ENCODE peak calls at places on chromosomes 2 and 18, in six cellular contexts. K, U, Q, E, O and V are unnamed samples.

GRCh38 chr2:241569831-241570281 is 11.3 kb downstream of the BOK start:
- DNase-seq in K (no peak), U (no peak), Q (no peak), E (no peak), O (no peak), V (no peak)

GRCh38 chr2:109516445-109517117 is 97.2 kb downstream of the SEPTIN10 start:
- DNase-seq in K (no peak), U (peak), Q (peak), E (no peak), O (peak), V (no peak)

GRCh38 chr18:53944721-53945120 is 279.7 kb downstream of the MBD2 start:
- DNase-seq in K (no peak), U (no peak), Q (no peak), E (no peak), O (no peak), V (no peak)

GRCh38 chr18:63084220-63084619 is 235.3 kb downstream of the BCL2 start:
- DNase-seq in K (no peak), U (no peak), Q (no peak), E (no peak), O (no peak), V (no peak)

GRCh38 chr2:154670083-154670482 is 28.4 kb upstream of the KCNJ3 start:
- DNase-seq in K (no peak), U (no peak), Q (no peak), E (no peak), O (no peak), V (no peak)

GRCh38 chr18:3666526-3667254 is 216.7 kb downstream of the TGIF1 start:
- DNase-seq in K (no peak), U (no peak), Q (no peak), E (no peak), O (no peak), V (no peak)

GRCh38 chr2:85924522-85924921 is 35.7 kb upstream of the ST3GAL5 start:
- DNase-seq in K (no peak), U (no peak), Q (no peak), E (peak), O (peak), V (no peak)

GRCh38 chr2:236613607-236614006 is 44.0 kb downstream of the ACKR3 start:
- DNase-seq in K (no peak), U (no peak), Q (no peak), E (no peak), O (no peak), V (no peak)

GRCh38 chr2:230230087-230230486 is 4.6 kb downstream of the SP140 start:
- DNase-seq in K (no peak), U (no peak), Q (no peak), E (peak), O (peak), V (no peak)

GRCh38 chr18:3346487-3346886 is 84.6 kb downstream of the MYL12B start:
- DNase-seq in K (no peak), U (no peak), Q (no peak), E (no peak), O (no peak), V (no peak)

GRCh38 chr2:60000681-60001080 is 552.8 kb downstream of the BCL11A start:
- DNase-seq in K (no peak), U (no peak), Q (no peak), E (peak), O (no peak), V (no peak)

GRCh38 chr2:166197446-166197845 is 69.6 kb upstream of the SCN1A start:
- DNase-seq in K (no peak), U (no peak), Q (no peak), E (peak), O (peak), V (no peak)

GRCh38 chr2:124193706-124194105 is 168.6 kb downstream of the CNTNAP5 start:
- DNase-seq in K (no peak), U (no peak), Q (no peak), E (no peak), O (no peak), V (no peak)

GRCh38 chr2:216765810-216766259 is 70.5 kb upstream of the IGFBP5 start:
- DNase-seq in K (no peak), U (no peak), Q (no peak), E (no peak), O (no peak), V (no peak)

GRCh38 chr2:189819297-189819704 is 35.1 kb downstream of the PMS1 start:
- DNase-seq in K (no peak), U (no peak), Q (no peak), E (peak), O (peak), V (no peak)

GRCh38 chr18:22307528-22307927 is 110.2 kb downstream of the CTAGE1 start:
- DNase-seq in K (no peak), U (no peak), Q (no peak), E (no peak), O (no peak), V (no peak)

GRCh38 chr2:903223-903900 is 47.3 kb upstream of the SNTG2 start:
- DNase-seq in K (no peak), U (no peak), Q (no peak), E (no peak), O (peak), V (no peak)

GRCh38 chr2:204114294-204114693 is 177.7 kb downstream of the ICOS start:
- DNase-seq in K (no peak), U (no peak), Q (no peak), E (no peak), O (no peak), V (no peak)

GRCh38 chr2:61149074-61149473 is 12.9 kb upstream of the C2orf74 start:
- DNase-seq in K (no peak), U (no peak), Q (no peak), E (no peak), O (no peak), V (no peak)

GRCh38 chr2:61151434-61151833 is 10.6 kb upstream of the C2orf74 start:
- DNase-seq in K (no peak), U (no peak), Q (no peak), E (peak), O (peak), V (no peak)

GRCh38 chr2:61144697-61145268 is 17.2 kb upstream of the C2orf74 start:
- DNase-seq in K (peak), U (peak), Q (peak), E (peak), O (peak), V (peak)

GRCh38 chr2:61141151-61141550 is 20.8 kb upstream of the C2orf74 start:
- DNase-seq in K (no peak), U (no peak), Q (no peak), E (no peak), O (no peak), V (no peak)

GRCh38 chr2:61145990-61146389 is 16.0 kb upstream of the C2orf74 start:
- DNase-seq in K (no peak), U (no peak), Q (no peak), E (no peak), O (no peak), V (no peak)
- H3K4me3 ChIP-seq in K (no peak), U (no peak), Q (no peak), E (no peak), O (no peak), V (no peak)

DNA sequence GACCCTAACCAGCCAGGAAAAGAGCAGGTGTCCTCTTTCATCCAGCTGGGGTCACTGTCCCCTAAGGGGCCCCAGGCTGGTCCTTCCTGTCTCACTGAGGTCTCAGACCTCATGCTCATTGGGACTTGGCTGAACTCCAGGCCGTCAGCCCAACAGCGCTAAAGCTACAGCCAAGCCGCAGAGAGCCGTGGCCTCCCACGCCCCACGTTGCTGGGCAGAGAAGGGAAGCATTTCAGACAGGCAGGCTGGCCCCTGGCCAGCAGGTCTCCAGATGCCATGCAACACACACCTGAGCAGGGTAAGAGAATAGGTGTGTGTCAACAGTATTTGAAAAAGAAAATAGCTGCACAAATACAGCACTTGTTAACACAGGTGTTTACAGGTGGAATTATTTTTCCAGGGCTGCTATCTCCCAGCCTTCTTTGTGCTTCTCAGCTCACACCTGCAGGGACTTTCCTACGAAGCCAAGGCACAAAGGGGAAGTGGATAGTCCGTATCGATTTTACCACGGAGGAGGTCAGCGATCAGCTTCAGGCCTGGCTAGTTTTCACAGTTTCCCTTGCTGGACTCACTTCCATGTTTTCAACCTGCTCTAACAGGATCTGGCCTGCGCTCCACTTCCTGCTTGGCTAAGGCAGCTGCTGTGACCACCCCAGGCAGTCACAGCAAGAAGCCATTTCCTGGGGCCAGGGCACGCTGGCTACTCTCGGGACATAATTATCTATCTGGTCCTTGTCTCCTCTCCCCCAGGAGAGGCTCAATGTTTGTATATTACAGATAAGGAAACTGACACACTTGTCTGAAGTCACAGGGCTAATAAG is 156.1 kb upstream of the ID2 start:
- DNase-seq in K (no peak), U (peak), Q (peak), E (no peak), O (peak), V (peak)
- H3K4me3 ChIP-seq in K (no peak), U (no peak), Q (no peak), E (no peak), O (no peak), V (no peak)

DNA sequence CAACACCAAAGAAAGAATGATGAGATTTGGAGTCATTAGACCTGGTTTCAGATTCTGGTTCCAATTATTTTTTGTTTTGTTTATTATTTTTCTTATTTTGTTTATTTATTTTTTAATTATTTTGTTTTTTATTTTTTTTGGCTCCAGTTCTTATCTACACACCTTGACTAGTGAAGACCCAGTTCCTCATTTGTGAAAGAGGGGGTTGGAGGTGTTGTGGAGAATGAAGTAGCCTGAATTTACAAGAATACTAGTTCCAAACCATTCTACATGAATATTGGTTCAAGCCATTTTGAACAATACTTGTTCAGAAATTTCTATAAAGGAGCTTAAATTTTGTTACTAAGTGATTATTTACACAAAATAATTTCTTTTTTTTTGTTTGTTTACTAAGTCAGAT is 6.9 kb upstream of the KCNJ13 start:
- DNase-seq in K (no peak), U (no peak), Q (no peak), E (no peak), O (no peak), V (no peak)
- H3K4me3 ChIP-seq in K (no peak), U (no peak), Q (no peak), E (no peak), O (no peak), V (no peak)

GRCh38 chr2:120892967-120893667 is 157.4 kb downstream of the GLI2 start:
- DNase-seq in K (no peak), U (no peak), Q (no peak), E (peak), O (peak), V (no peak)

GRCh38 chr2:120892271-120892966 is 156.8 kb downstream of the GLI2 start:
- DNase-seq in K (no peak), U (no peak), Q (no peak), E (no peak), O (no peak), V (no peak)

GRCh38 chr2:120896126-120896525 is 160.5 kb downstream of the GLI2 start:
- DNase-seq in K (no peak), U (no peak), Q (no peak), E (no peak), O (no peak), V (no peak)

GRCh38 chr2:120894936-120895335 is 159.3 kb downstream of the GLI2 start:
- DNase-seq in K (no peak), U (no peak), Q (no peak), E (no peak), O (no peak), V (no peak)

DNA sequence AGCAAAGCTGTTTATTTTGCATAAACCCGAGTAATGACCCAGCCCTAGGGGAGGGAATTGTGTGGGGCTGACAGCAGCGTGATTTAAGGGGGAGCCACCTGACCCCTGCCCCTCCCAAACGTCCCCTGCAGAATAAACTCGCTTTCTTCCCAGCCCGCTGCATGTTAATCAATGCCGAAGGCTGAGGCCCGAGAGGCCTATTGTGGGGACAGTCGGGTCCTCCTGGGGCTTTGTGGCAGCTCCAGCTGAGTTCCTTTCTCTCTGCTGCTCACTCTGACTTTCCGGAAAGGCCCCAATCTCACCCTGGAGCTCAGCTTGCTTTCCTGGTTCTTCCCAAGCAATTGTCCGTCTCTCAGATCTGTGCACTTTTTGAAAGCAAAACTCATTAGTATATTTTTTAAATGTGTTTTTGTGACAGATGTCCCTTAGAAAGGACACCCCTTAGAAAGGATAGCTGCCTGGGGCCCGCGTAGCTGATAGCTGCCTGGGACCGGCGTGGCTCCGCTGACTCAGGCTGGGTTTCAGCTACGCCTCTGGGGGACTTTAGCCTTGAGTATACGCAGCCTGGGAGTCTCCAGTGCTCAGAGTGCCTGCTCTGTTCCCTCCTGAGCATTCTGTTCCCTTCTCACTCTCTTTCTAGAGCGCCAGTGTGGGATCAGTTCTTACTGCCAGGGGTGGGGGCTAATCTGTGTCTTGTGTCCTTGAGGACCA is 158.4 kb downstream of the GLI2 start:
- DNase-seq in K (no peak), U (no peak), Q (no peak), E (no peak), O (no peak), V (no peak)
- H3K4me3 ChIP-seq in K (no peak), U (no peak), Q (no peak), E (no peak), O (no peak), V (no peak)

GRCh38 chr2:219452361-219453317 is 18.0 kb downstream of the SPEG start:
- DNase-seq in K (peak), U (no peak), Q (no peak), E (peak), O (peak), V (no peak)
- H3K4me3 ChIP-seq in K (no peak), U (no peak), Q (peak), E (peak), O (no peak), V (no peak)

DNA sequence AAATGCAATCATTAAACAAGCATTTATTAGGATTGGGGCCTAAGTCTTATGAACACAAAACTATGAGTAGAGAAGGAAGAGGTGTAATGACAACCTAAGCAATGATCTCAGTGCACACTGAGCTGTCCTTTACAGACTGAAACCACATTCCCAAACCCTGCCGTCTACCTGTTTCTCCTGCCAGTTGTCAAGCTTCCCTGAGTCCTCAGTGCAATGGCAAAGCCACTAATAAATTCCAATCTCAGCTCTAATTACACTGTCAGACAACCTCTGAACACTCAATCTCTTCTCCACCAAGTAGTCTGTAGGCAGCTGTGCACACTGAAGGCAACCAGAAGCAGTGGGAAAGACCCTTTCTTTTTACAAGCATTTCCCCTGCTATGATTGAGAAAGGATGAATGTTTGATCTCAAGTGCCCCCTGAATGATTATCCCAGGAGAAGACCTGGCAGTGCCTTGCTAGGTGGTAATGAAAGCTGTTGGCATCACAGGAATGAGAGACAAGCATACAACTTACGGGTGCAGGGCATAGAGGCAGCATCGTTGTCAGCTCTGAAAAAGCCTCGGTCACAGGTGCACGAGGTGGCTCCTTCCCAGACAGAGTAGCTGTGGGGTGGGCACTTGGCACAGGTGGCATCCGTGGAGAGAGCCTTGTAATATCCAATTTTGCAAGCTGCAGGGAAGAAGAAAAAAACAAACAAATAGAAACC is 71.4 kb downstream of the EPHA4 start:
- DNase-seq in K (no peak), U (no peak), Q (no peak), E (no peak), O (no peak), V (no peak)
- H3K4me3 ChIP-seq in K (no peak), U (no peak), Q (no peak), E (no peak), O (no peak), V (no peak)

DNA sequence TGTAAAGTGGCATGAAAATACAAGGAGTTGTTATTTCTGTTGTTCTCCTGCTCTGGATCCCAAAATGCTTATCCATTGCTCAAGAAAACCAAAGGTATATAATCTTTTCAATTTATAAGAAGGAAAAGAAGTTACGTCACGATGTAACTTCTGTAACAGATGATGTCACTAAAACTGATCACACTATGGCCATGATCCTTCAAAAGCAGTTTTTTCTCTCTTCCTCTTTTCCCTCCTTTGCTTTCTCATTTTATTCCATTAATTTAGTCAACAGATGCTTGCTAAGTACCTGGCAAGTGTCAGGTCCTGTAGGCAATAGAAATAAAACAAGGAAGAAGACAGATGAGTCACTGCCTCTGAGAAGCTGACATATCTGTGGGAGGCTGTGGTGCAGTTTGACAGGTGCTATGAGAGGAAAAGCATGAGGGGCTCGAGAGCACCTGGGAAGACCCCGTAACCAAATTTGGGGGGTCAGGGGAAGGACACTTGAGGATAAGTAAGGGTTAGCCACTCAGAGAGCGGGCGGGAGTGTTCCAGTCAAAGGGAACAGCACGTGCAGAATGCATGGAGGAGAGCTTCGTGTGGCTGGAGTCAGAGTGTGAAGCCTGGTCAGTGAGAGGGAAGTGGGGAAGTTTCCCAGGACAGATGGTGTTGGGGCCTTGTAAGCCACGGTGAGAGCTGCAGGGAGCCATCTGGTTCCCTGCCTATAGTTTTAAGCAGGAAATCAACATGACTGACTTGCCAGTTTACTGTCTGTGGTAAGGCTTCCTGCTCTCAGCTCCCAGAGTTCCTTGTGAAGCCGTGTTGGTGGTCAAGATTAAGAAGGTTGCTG is 198.9 kb upstream of the FOSL2 start:
- DNase-seq in K (no peak), U (no peak), Q (no peak), E (peak), O (peak), V (no peak)
- H3K4me3 ChIP-seq in K (no peak), U (no peak), Q (no peak), E (no peak), O (no peak), V (no peak)

DNA sequence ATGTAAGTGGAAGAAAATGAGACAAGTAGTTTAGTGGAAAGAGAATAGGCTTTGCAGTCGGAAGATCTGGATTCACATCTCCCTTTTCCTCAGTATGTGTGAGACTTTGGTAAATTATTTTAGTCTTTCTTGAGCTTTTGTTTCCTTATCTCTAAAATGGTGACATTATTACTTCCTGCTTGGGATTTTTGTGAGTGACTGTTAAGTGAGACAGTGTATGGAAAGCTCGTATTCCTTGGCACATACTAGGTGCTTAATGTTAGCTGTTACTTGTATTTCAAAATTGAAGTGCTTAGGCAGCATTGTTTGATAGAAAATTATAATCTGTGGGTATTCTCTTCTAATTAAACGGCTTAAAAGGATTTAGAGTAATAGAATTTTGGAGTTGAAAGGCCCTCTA is 2.0 kb downstream of the ZNF638 start:
- DNase-seq in K (no peak), U (no peak), Q (no peak), E (no peak), O (no peak), V (no peak)
- H3K4me3 ChIP-seq in K (peak), U (peak), Q (peak), E (peak), O (peak), V (peak)

GRCh38 chr2:197877038-197877437 is 72.6 kb downstream of the PLCL1 start:
- DNase-seq in K (no peak), U (no peak), Q (no peak), E (no peak), O (no peak), V (no peak)
- H3K4me3 ChIP-seq in K (no peak), U (no peak), Q (no peak), E (no peak), O (no peak), V (no peak)